ENCODE peak calls at places on chromosomes 6 and 20, in six cellular contexts. One of them, this sample, is unnamed.

GRCh38 chr6:128518531-128519131 is 1.8 kb downstream of the PTPRK start:
- DNase-seq in H54: no peak
- DNase-seq in adrenal gland: no peak
- DNase-seq in A549: no peak
- DNase-seq in IMR-90: no peak
- DNase-seq in HCT116: no peak
- DNase-seq in this sample: no peak

GRCh38 chr6:32819729-32820128 is 2.9 kb upstream of the HLA-DOB start:
- DNase-seq in H54: no peak
- DNase-seq in adrenal gland: no peak
- DNase-seq in A549: peak
- DNase-seq in IMR-90: peak
- DNase-seq in HCT116: peak
- DNase-seq in this sample: peak

GRCh38 chr20:57260959-57261357 is 5.5 kb downstream of the BMP7 start:
- DNase-seq in H54: no peak
- DNase-seq in adrenal gland: no peak
- DNase-seq in A549: no peak
- DNase-seq in IMR-90: peak
- DNase-seq in HCT116: no peak
- DNase-seq in this sample: no peak

GRCh38 chr6:167804281-167805013 is 22.3 kb upstream of the AFDN start:
- DNase-seq in H54: no peak
- DNase-seq in adrenal gland: no peak
- DNase-seq in A549: no peak
- DNase-seq in IMR-90: no peak
- DNase-seq in HCT116: no peak
- DNase-seq in this sample: no peak

GRCh38 chr6:139126255-139126654 is 8.6 kb upstream of the HECA start:
- DNase-seq in H54: no peak
- DNase-seq in adrenal gland: peak
- DNase-seq in A549: no peak
- DNase-seq in IMR-90: peak
- DNase-seq in HCT116: no peak
- DNase-seq in this sample: no peak

GRCh38 chr6:105981002-105981887 is 104.9 kb upstream of the PRDM1 start:
- DNase-seq in H54: no peak
- DNase-seq in adrenal gland: no peak
- DNase-seq in A549: no peak
- DNase-seq in IMR-90: no peak
- DNase-seq in HCT116: no peak
- DNase-seq in this sample: no peak

GRCh38 chr6:142014515-142014914 is 118.2 kb upstream of the GJE1 start:
- DNase-seq in H54: no peak
- DNase-seq in adrenal gland: no peak
- DNase-seq in A549: peak
- DNase-seq in IMR-90: peak
- DNase-seq in HCT116: peak
- DNase-seq in this sample: no peak

GRCh38 chr6:126118058-126118759 is 131.9 kb downstream of the TRMT11 start:
- DNase-seq in H54: no peak
- DNase-seq in adrenal gland: no peak
- DNase-seq in A549: no peak
- DNase-seq in IMR-90: peak
- DNase-seq in HCT116: no peak
- DNase-seq in this sample: peak

GRCh38 chr20:53294804-53295203 is 298.8 kb downstream of the ZNF217 start:
- DNase-seq in H54: no peak
- DNase-seq in adrenal gland: no peak
- DNase-seq in A549: no peak
- DNase-seq in IMR-90: no peak
- DNase-seq in HCT116: no peak
- DNase-seq in this sample: no peak

GRCh38 chr6:46990031-46990644 is 52.0 kb downstream of the ADGRF1 start:
- DNase-seq in H54: no peak
- DNase-seq in adrenal gland: no peak
- DNase-seq in A549: no peak
- DNase-seq in IMR-90: no peak
- DNase-seq in HCT116: no peak
- DNase-seq in this sample: no peak

GRCh38 chr20:62523473-62524203 is 47.8 kb upstream of the GATA5 start:
- DNase-seq in H54: no peak
- DNase-seq in adrenal gland: no peak
- DNase-seq in A549: no peak
- DNase-seq in IMR-90: no peak
- DNase-seq in HCT116: peak
- DNase-seq in this sample: peak

GRCh38 chr6:122315842-122316241 is 83.6 kb upstream of the HSF2 start:
- DNase-seq in H54: no peak
- DNase-seq in adrenal gland: no peak
- DNase-seq in A549: no peak
- DNase-seq in IMR-90: no peak
- DNase-seq in HCT116: no peak
- DNase-seq in this sample: no peak

GRCh38 chr20:2652724-2653510 is 485 bp downstream of the NOP56 start:
- DNase-seq in H54: no peak
- DNase-seq in adrenal gland: peak
- DNase-seq in A549: no peak
- DNase-seq in IMR-90: no peak
- DNase-seq in HCT116: no peak
- DNase-seq in this sample: peak

GRCh38 chr6:113102761-113103160 is 754.4 kb upstream of the MARCKS start:
- DNase-seq in H54: no peak
- DNase-seq in adrenal gland: no peak
- DNase-seq in A549: no peak
- DNase-seq in IMR-90: peak
- DNase-seq in HCT116: no peak
- DNase-seq in this sample: no peak

GRCh38 chr6:52415917-52416628 is 4.1 kb upstream of the EFHC1 start:
- DNase-seq in H54: no peak
- DNase-seq in adrenal gland: no peak
- DNase-seq in A549: no peak
- DNase-seq in IMR-90: peak
- DNase-seq in HCT116: no peak
- DNase-seq in this sample: peak

GRCh38 chr6:2589171-2589661 is 161.5 kb downstream of the MYLK4 start:
- DNase-seq in H54: no peak
- DNase-seq in adrenal gland: no peak
- DNase-seq in A549: no peak
- DNase-seq in IMR-90: no peak
- DNase-seq in HCT116: no peak
- DNase-seq in this sample: no peak

GRCh38 chr6:125252891-125253290 is 48.9 kb downstream of the HDDC2 start:
- DNase-seq in H54: no peak
- DNase-seq in adrenal gland: no peak
- DNase-seq in A549: no peak
- DNase-seq in IMR-90: peak
- DNase-seq in HCT116: no peak
- DNase-seq in this sample: no peak

GRCh38 chr20:59571591-59572314 is 32.6 kb upstream of the PHACTR3 start:
- DNase-seq in H54: peak
- DNase-seq in adrenal gland: peak
- DNase-seq in A549: peak
- DNase-seq in IMR-90: peak
- DNase-seq in HCT116: peak
- DNase-seq in this sample: peak

GRCh38 chr20:50220894-50221266 is 30.2 kb downstream of the CEBPB start:
- DNase-seq in H54: no peak
- DNase-seq in adrenal gland: no peak
- DNase-seq in A549: no peak
- DNase-seq in IMR-90: no peak
- DNase-seq in HCT116: no peak
- DNase-seq in this sample: no peak

GRCh38 chr20:17898548-17898994 is 70.0 kb downstream of the SNX5 start:
- DNase-seq in H54: peak
- DNase-seq in adrenal gland: peak
- DNase-seq in A549: peak
- DNase-seq in IMR-90: peak
- DNase-seq in HCT116: peak
- DNase-seq in this sample: peak

GRCh38 chr20:38338849-38339520 is 7.3 kb upstream of the LBP start:
- DNase-seq in H54: no peak
- DNase-seq in adrenal gland: no peak
- DNase-seq in A549: no peak
- DNase-seq in IMR-90: no peak
- DNase-seq in HCT116: no peak
- DNase-seq in this sample: no peak

GRCh38 chr20:40702504-40702903 is 13.5 kb upstream of the MAFB start:
- DNase-seq in H54: no peak
- DNase-seq in adrenal gland: no peak
- DNase-seq in A549: no peak
- DNase-seq in IMR-90: no peak
- DNase-seq in HCT116: no peak
- DNase-seq in this sample: no peak

GRCh38 chr6:25579902-25580495 is 72.0 kb upstream of the SCGN start:
- DNase-seq in H54: no peak
- DNase-seq in adrenal gland: no peak
- DNase-seq in A549: no peak
- DNase-seq in IMR-90: no peak
- DNase-seq in HCT116: no peak
- DNase-seq in this sample: no peak

GRCh38 chr6:25579484-25579883 is 72.5 kb upstream of the SCGN start:
- DNase-seq in H54: no peak
- DNase-seq in adrenal gland: no peak
- DNase-seq in A549: no peak
- DNase-seq in IMR-90: no peak
- DNase-seq in HCT116: no peak
- DNase-seq in this sample: no peak

GRCh38 chr6:25582101-25582500 is 69.9 kb upstream of the SCGN start:
- DNase-seq in H54: no peak
- DNase-seq in adrenal gland: no peak
- DNase-seq in A549: no peak
- DNase-seq in IMR-90: no peak
- DNase-seq in HCT116: no peak
- DNase-seq in this sample: no peak

GRCh38 chr6:25578538-25578937 is 73.5 kb upstream of the SCGN start:
- DNase-seq in H54: no peak
- DNase-seq in adrenal gland: no peak
- DNase-seq in A549: no peak
- DNase-seq in IMR-90: no peak
- DNase-seq in HCT116: no peak
- DNase-seq in this sample: no peak

DNA sequence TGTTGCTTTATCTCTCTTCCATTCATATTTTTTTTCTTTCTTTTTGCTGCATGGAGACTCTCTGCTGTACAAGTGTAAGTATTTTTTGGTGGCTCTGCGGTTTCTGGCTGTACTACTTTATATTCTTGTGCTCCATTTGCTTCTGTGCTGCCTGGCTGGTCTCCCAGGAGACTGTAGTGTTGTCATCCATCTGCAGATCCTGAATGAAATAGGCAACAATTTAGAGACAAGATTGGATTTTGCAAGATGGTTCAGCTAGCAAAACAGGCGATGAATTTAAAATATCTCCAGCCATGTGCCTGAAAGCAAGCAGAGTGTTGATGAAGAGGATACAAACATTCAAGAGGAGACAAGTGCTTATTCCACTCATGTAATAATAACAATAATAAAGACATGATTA is 75.1 kb upstream of the SCGN start:
- DNase-seq in H54: no peak
- DNase-seq in adrenal gland: no peak
- DNase-seq in A549: no peak
- DNase-seq in IMR-90: no peak
- DNase-seq in HCT116: no peak
- DNase-seq in this sample: no peak
- TF ChIP-seq POLR2A in H54: no peak
- TF ChIP-seq POLR2A in adrenal gland: no peak
- TF ChIP-seq POLR2A in A549: no peak
- TF ChIP-seq POLR2A in IMR-90: no peak
- TF ChIP-seq POLR2A in HCT116: no peak
- TF ChIP-seq POLR2A in this sample: no peak

DNA sequence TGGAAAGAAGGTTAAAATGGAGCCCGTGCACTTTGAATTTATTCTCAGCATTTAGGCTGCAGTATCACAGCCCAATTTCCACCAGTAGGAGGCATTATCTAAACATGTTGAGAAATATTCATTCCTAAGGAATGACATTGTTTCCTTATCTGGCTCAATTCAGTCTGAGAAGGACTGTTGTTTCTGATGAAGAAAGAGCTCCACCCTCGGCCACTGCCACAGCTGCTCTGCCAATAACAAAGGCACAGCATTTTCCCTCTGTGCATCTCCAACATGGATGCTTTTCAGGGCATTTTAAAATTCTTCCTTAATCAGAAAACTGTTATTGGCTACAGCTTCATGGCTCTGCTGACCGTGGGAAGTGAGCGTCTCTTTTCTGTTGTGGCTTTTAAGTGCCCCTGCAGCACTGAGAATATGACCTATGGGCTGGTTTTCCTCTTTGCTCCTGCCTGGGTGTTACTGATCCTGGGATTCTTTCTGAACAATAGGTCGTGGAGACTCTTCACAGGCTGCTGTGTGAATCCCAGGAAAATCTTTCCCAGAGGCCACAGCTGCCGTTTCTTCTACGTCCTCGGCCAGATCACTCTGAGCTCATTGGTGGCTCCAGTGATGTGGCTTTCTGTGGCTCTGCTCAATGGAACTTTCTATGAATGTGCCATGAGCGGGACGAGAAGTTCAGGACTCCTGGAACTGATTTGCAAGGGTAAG is at the start of gene CALHM5:
- DNase-seq in H54: peak
- DNase-seq in adrenal gland: peak
- DNase-seq in A549: peak
- DNase-seq in IMR-90: peak
- DNase-seq in HCT116: peak
- DNase-seq in this sample: peak
- TF ChIP-seq POLR2A in H54: no peak
- TF ChIP-seq POLR2A in adrenal gland: no peak
- TF ChIP-seq POLR2A in A549: no peak
- TF ChIP-seq POLR2A in IMR-90: no peak
- TF ChIP-seq POLR2A in HCT116: no peak
- TF ChIP-seq POLR2A in this sample: no peak

DNA sequence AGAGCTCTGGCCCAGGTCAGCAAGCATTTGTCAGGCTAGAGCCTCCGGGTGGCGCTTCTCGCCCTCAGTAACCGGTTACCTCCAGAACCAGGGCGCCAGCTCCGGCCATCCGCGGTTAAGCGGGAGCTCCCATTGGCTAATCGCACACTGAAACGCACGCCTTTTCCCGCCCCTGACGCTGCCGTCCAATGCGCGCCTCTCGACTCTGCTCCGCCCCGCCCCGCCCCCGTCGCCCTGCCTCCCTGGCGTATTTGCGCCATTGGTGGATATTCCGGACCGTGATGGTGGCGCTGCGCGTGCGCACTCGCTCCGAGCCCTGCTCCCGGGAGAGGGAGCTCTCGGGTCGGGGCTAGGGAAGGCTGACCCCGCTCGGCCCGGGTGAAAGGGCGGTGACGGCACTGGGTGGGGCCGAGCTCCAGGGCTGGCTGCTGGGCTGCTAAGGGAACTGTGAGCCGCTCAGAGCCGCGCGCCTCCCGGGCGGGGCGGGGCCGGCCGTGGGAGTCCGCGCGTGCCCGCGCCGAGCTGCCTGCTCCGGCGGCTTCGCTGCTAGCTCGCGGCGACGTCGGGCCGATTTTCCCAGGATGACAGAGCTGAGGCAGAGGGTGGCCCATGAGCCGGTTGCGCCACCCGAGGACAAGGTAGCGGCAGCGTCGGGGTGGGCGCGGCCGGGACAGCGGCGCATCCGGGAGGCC is at the start of gene CDS2:
- DNase-seq in H54: peak
- DNase-seq in adrenal gland: peak
- DNase-seq in A549: peak
- DNase-seq in IMR-90: peak
- DNase-seq in HCT116: peak
- DNase-seq in this sample: peak
- TF ChIP-seq POLR2A in H54: peak
- TF ChIP-seq POLR2A in adrenal gland: peak
- TF ChIP-seq POLR2A in A549: peak
- TF ChIP-seq POLR2A in IMR-90: peak
- TF ChIP-seq POLR2A in HCT116: no peak
- TF ChIP-seq POLR2A in this sample: peak

GRCh38 chr6:31465185-31465536 is 32.8 kb upstream of the MICB start:
- DNase-seq in H54: no peak
- DNase-seq in adrenal gland: no peak
- DNase-seq in A549: no peak
- DNase-seq in IMR-90: no peak
- DNase-seq in HCT116: no peak
- DNase-seq in this sample: no peak
- TF ChIP-seq POLR2A in H54: no peak
- TF ChIP-seq POLR2A in adrenal gland: no peak
- TF ChIP-seq POLR2A in A549: no peak
- TF ChIP-seq POLR2A in IMR-90: no peak
- TF ChIP-seq POLR2A in HCT116: no peak
- TF ChIP-seq POLR2A in this sample: no peak

This sample was measured in erythroblast.